ENCODE peak calls at places on chromosomes 7 and 10, in eight cellular contexts. W is naive thymus-derived CD8-positive, alpha-beta T cell; X is MCF 10A; A is HCEC 1CT; D is GM12891; G is Calu3; Y is HS-5; C is activated CD8-positive, alpha-beta memory T cell treated with anti-CD3 and anti-CD28 coated beads, Interleukin-2, amount 50 U/mL, for 48 hours. E is an unnamed sample.

GRCh38 chr7:98617051-98617959 is at the start of gene NPTX2:
- DNase-seq in C (peak; percentile 62), X (no peak), A (no peak), Y (no peak), W (no peak), G (no peak), D (no peak), E (no peak)

GRCh38 chr7:117993377-117994003 is 120.2 kb upstream of the CTTNBP2 start:
- DNase-seq in Y (no peak), A (peak; percentile 5), G (peak; percentile 47), D (no peak), W (no peak), C (no peak), X (peak; percentile 64), E (peak; percentile 59)

GRCh38 chr10:73999703-74000102 is 1.8 kb downstream of the VCL start:
- DNase-seq in X (no peak), D (no peak), W (no peak), Y (no peak), A (peak; percentile 42), C (no peak), G (no peak), E (peak; percentile 52)

GRCh38 chr7:141071855-141072547 is 1.9 kb upstream of the TMEM178B start:
- DNase-seq in Y (no peak), W (no peak), G (no peak), X (no peak), A (no peak), D (no peak), C (peak; percentile 52), E (peak; percentile 2)

GRCh38 chr10:97851341-97852001 is 1.8 kb downstream of the GOLGA7B start:
- DNase-seq in G (no peak), Y (no peak), W (no peak), D (no peak), C (no peak), A (no peak), X (no peak), E (peak; percentile 53)

GRCh38 chr7:110977127-110977776 is 113.7 kb upstream of the LRRN3 start:
- DNase-seq in Y (no peak), X (no peak), G (no peak), A (no peak), W (no peak), C (no peak), D (no peak), E (no peak)

GRCh38 chr7:55074008-55074499 is 55.2 kb downstream of the EGFR start:
- DNase-seq in A (peak; percentile 94), W (no peak), Y (peak; percentile 92), C (no peak), D (peak; percentile 46), G (peak; percentile 93), X (peak; percentile 98), E (peak; percentile 96)

GRCh38 chr10:5732141-5732540 is 47.5 kb downstream of the TASOR2 start:
- DNase-seq in G (no peak), D (no peak), Y (no peak), X (no peak), A (no peak), W (no peak), C (no peak), E (no peak)

GRCh38 chr10:52488606-52489485 is 174.8 kb downstream of the DKK1 start:
- DNase-seq in Y (peak; percentile 42), D (no peak), G (peak; percentile 24), A (peak; percentile 46), W (no peak), X (peak; percentile 71), C (no peak), E (peak; percentile 12)

GRCh38 chr7:156318926-156319325 is 321.6 kb upstream of the RNF32 start:
- DNase-seq in D (no peak), Y (no peak), G (no peak), A (no peak), C (no peak), X (no peak), W (no peak), E (no peak)

GRCh38 chr7:62361-63116 is 129.8 kb upstream of the FAM20C start:
- DNase-seq in X (no peak), C (peak; percentile 44), W (no peak), A (no peak), Y (no peak), D (no peak), G (no peak), E (no peak)

GRCh38 chr10:25547391-25547790 is 372.6 kb downstream of the GPR158 start:
- DNase-seq in Y (no peak), X (no peak), G (no peak), A (no peak), C (no peak), D (no peak), W (no peak), E (no peak)

GRCh38 chr7:90244909-90245841 is at the start of gene CFAP69:
- DNase-seq in Y (no peak), D (peak; percentile 60), A (peak; percentile 82), X (peak; percentile 83), W (peak; percentile 90), C (peak; percentile 93), G (peak; percentile 92), E (peak; percentile 70)

GRCh38 chr10:101060036-101060950 is 1.5 kb upstream of the KAZALD1 start:
- DNase-seq in X (peak; percentile 98), C (peak; percentile 98), A (peak; percentile 95), G (peak; percentile 84), D (peak; percentile 57), W (peak; percentile 89), Y (peak; percentile 95), E (peak; percentile 94)

GRCh38 chr10:51718804-51719291 is 19.5 kb upstream of the CSTF2T start:
- DNase-seq in X (no peak), A (peak; percentile 74), G (no peak), D (no peak), C (no peak), Y (peak; percentile 40), W (no peak), E (peak; percentile 60)

GRCh38 chr7:55022618-55022985 is 3.8 kb downstream of the EGFR start:
- DNase-seq in A (peak; percentile 3), X (no peak), C (no peak), D (no peak), Y (no peak), W (no peak), G (no peak), E (peak; percentile 33)

GRCh38 chr7:124276005-124276606 is 243.2 kb upstream of the TMEM229A start:
- DNase-seq in W (no peak), D (no peak), A (peak; percentile 37), Y (no peak), C (no peak), G (peak; percentile 38), X (peak; percentile 43), E (peak; percentile 13)

GRCh38 chr7:1455241-1455939 is 3.9 kb downstream of the MICALL2 start:
- DNase-seq in X (peak; percentile 80), G (peak; percentile 99), Y (no peak), W (no peak), D (no peak), C (no peak), A (no peak), E (peak; percentile 75)

GRCh38 chr7:80147543-80148376 is 13.1 kb downstream of the GNAI1 start:
- DNase-seq in A (peak; percentile 97), D (no peak), X (peak; percentile 86), C (no peak), G (no peak), W (no peak), Y (peak; percentile 78), E (peak; percentile 59)

GRCh38 chr7:49721441-49721840 is 52.0 kb upstream of the VWC2 start:
- DNase-seq in A (no peak), Y (no peak), C (no peak), D (no peak), G (no peak), X (no peak), W (no peak), E (no peak)

GRCh38 chr7:22572292-22572691 is 72.3 kb upstream of the STEAP1B start:
- DNase-seq in X (no peak), D (no peak), Y (no peak), C (no peak), G (peak; percentile 13), W (no peak), A (no peak), E (peak; percentile 77)

GRCh38 chr7:133478591-133479135 is 225.8 kb downstream of the EXOC4 start:
- DNase-seq in A (no peak), X (no peak), C (no peak), D (no peak), G (no peak), W (no peak), Y (no peak), E (no peak)

GRCh38 chr10:73210395-73211105 is 36.5 kb downstream of the DNAJC9 start:
- DNase-seq in A (no peak), C (no peak), D (no peak), X (no peak), G (no peak), W (no peak), Y (no peak), E (no peak)

GRCh38 chr10:104080762-104081161 is 4.9 kb downstream of the COL17A1 start:
- DNase-seq in A (peak; percentile 11), Y (no peak), W (no peak), G (no peak), C (no peak), X (peak; percentile 65), D (no peak), E (no peak)

GRCh38 chr7:37961251-37961650 is 40.8 kb downstream of the EPDR1 start:
- DNase-seq in G (no peak), Y (no peak), W (no peak), X (no peak), D (no peak), A (no peak), C (no peak), E (no peak)

GRCh38 chr7:47186316-47186715 is 395.6 kb downstream of the TNS3 start:
- DNase-seq in D (no peak), G (no peak), W (no peak), X (no peak), C (no peak), Y (no peak), A (no peak), E (no peak)

GRCh38 chr7:90298145-90299038 is 22.7 kb downstream of the FAM237B start:
- DNase-seq in D (no peak), C (no peak), Y (peak; percentile 32), X (peak; percentile 74), W (no peak), A (peak; percentile 87), G (peak; percentile 10), E (peak; percentile 69)

GRCh38 chr10:116744163-116744788 is 1.9 kb upstream of the HSPA12A start:
- DNase-seq in X (no peak), C (no peak), D (no peak), G (no peak), A (no peak), W (no peak), Y (no peak), E (no peak)

E was measured in foreskin keratinocyte.